ENCODE peak calls at places on chromosomes 16 and 17, in five cellular contexts. O is cardiac muscle cell, V is Panc1, K is PC-3, J is mucosa of descending colon. M is an unnamed sample.

GRCh38 chr16:30893744-30894539 is at the start of gene BCL7C:
- DNase-seq in V (no peak), O (peak), J (peak), K (peak), M (peak)

GRCh38 chr17:74778960-74779359 is 2.8 kb upstream of the NAT9 start:
- DNase-seq in K (no peak), V (no peak), J (no peak), O (peak), M (peak)

GRCh38 chr17:7238418-7239090 is 703 bp downstream of the PHF23 start:
- DNase-seq in K (no peak), V (no peak), O (peak), J (peak), M (peak)

GRCh38 chr17:57577751-57578607 is 167.1 kb downstream of the CCDC182 start:
- DNase-seq in V (no peak), K (no peak), O (peak), J (no peak), M (peak)

GRCh38 chr17:30236807-30237206 is 1.3 kb upstream of the SLC6A4 start:
- DNase-seq in V (no peak), O (peak), K (peak), J (no peak), M (peak)

GRCh38 chr17:66941249-66941648 is 23.3 kb upstream of the CACNG4 start:
- DNase-seq in K (no peak), V (no peak), O (no peak), J (no peak), M (no peak)

GRCh38 chr17:3960764-3961163 is 3.5 kb downstream of the ATP2A3 start:
- DNase-seq in O (peak), V (no peak), K (no peak), J (no peak), M (no peak)

GRCh38 chr17:2421315-2422147 is 20.7 kb upstream of the MNT start:
- DNase-seq in V (no peak), O (no peak), K (no peak), J (no peak), M (peak)

GRCh38 chr17:823501-823902 is 41.3 kb downstream of the MRM3 start:
- DNase-seq in O (no peak), J (no peak), K (no peak), V (no peak), M (no peak)

GRCh38 chr16:70697601-70698170 is 11.8 kb upstream of the MTSS2 start:
- DNase-seq in J (no peak), K (no peak), O (no peak), V (no peak), M (peak)

GRCh38 chr17:82874011-82874835 is 34.4 kb upstream of the ZNF750 start:
- DNase-seq in V (no peak), K (peak), O (no peak), J (peak), M (no peak)

GRCh38 chr16:70520612-70521297 is 2.6 kb downstream of the COG4 start:
- DNase-seq in J (no peak), K (peak), O (peak), V (no peak), M (peak)

GRCh38 chr16:54817432-54817831 is 113.2 kb upstream of the IRX5 start:
- DNase-seq in O (peak), K (peak), J (no peak), V (no peak), M (peak)

GRCh38 chr17:70905796-70906195 is 736.5 kb downstream of the KCNJ2 start:
- DNase-seq in J (no peak), V (no peak), O (peak), K (peak), M (peak)

GRCh38 chr16:54431997-54432367 is 145.4 kb upstream of the IRX3 start:
- DNase-seq in V (no peak), J (no peak), O (no peak), K (no peak), M (no peak)

GRCh38 chr17:77570565-77570898 is 388.0 kb upstream of the TNRC6C start:
- DNase-seq in K (no peak), J (no peak), O (no peak), V (no peak), M (no peak)

GRCh38 chr17:74024871-74025531 is 178.5 kb upstream of the RPL38 start:
- DNase-seq in J (no peak), V (no peak), O (no peak), K (no peak), M (no peak)

GRCh38 chr17:21528031-21528684 is 152.0 kb downstream of the KCNJ12 start:
- DNase-seq in J (no peak), K (no peak), V (no peak), O (no peak), M (no peak)

GRCh38 chr17:78278139-78278741 is 46.8 kb downstream of the TMEM235 start:
- DNase-seq in V (no peak), J (no peak), O (no peak), K (no peak), M (no peak)

GRCh38 chr16:51431517-51432241 is 280.6 kb upstream of the SALL1 start:
- DNase-seq in J (no peak), O (peak), K (no peak), V (peak), M (peak)

GRCh38 chr16:369866-370436 is 387 bp downstream of the MRPL28 start:
- DNase-seq in K (peak), O (peak), V (no peak), J (no peak), M (no peak)

GRCh38 chr17:68613739-68614298 is 12.7 kb upstream of the FAM20A start:
- DNase-seq in O (peak), K (peak), V (peak), J (no peak), M (peak)

DNA sequence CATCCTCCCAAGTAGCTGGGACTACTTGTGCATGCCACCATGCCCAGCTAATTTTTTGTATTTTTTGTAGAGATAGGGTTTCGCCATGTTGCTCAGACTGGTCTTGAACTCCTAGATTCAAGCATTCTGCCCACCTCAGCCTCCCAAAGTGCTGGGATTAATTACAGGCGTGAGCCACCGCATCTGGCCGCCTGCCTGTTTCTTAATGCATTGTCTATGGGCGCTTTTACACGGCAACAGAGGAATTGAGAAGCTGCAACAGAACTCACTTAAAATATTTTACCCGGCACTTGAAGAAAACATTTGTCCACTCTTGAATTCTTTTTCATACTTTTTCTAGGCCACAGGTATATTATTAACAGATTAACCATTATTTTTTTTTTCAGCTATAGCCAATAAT is 9.0 kb upstream of the CEP20 start:
- DNase-seq in K (no peak), J (no peak), V (no peak), O (no peak), M (no peak)
- H3K4me3 ChIP-seq in K (peak), J (no peak), V (no peak), O (no peak), M (no peak)

DNA sequence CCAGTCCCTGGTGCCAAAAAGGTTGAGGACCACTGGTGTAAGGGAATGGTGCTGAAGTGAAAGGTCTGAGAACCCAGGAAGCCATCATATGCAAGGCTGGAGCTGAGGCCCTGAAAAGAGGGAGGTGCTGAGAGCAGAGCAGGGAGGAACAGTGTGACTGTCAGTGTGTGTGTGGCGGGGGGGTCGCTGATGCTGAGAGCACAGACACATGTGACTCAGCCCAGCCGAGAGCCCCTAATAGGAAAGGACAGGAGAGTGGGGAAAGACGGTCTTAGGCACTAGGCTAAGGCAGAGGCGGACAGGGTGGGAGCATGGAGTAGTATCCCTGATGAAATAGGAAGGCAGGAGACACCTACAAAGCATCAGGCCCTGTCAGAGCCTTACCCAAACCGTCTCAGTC is 1.2 kb downstream of the B9D1 start:
- DNase-seq in J (no peak), K (no peak), V (no peak), O (no peak), M (no peak)
- H3K4me3 ChIP-seq in J (no peak), K (no peak), V (peak), O (no peak), M (no peak)

DNA sequence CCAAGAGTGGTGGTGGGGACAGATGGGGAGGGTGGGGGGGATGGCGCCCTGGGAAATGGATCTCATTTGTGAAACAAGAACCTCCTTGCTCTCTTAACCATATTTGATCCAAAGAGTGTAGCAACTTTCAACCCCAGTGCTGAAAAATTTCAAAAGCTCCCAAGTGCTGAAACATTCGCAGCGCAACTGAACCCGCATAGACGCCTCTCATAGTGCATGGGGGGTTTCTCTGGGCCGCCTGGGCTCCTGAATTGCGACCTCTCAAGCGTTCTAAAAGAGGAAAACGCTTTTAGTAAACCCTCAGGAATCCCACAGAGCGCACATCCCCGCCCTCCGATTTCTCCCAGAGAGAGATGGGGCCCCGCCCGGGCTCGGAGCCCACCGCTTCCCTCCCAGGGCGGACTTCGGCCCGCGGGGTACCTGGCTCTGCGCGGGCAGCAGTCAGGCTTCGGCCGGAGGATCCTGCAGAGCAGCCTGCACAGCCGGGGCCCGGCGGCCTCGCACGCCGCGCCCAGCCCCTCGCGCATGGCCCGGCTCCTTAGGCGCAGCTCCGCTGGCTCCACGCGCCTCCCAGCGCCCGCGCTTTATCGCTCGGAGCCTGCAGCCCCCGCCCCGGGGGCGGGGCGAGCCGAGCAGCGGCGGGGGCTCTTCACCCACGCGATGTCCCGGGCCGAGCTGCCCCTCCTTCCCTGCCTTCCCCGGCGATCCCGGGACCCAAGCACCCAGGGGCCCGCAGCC is 7.0 kb downstream of the NOS2 start:
- DNase-seq in V (no peak), K (no peak), J (no peak), O (peak), M (no peak)
- H3K4me3 ChIP-seq in V (peak), K (peak), J (no peak), O (peak), M (peak)

GRCh38 chr17:27504188-27504995 is 48.1 kb downstream of the KSR1 start:
- DNase-seq in O (peak), K (no peak), J (no peak), V (no peak), M (peak)

GRCh38 chr17:27503636-27504035 is 47.4 kb downstream of the KSR1 start:
- DNase-seq in J (no peak), K (no peak), O (no peak), V (no peak), M (no peak)

GRCh38 chr17:27502526-27503324 is 46.5 kb downstream of the KSR1 start:
- DNase-seq in J (no peak), O (peak), V (no peak), K (no peak), M (peak)

GRCh38 chr17:27511154-27511553 is 54.9 kb downstream of the KSR1 start:
- DNase-seq in V (no peak), K (no peak), J (no peak), O (no peak), M (no peak)

DNA sequence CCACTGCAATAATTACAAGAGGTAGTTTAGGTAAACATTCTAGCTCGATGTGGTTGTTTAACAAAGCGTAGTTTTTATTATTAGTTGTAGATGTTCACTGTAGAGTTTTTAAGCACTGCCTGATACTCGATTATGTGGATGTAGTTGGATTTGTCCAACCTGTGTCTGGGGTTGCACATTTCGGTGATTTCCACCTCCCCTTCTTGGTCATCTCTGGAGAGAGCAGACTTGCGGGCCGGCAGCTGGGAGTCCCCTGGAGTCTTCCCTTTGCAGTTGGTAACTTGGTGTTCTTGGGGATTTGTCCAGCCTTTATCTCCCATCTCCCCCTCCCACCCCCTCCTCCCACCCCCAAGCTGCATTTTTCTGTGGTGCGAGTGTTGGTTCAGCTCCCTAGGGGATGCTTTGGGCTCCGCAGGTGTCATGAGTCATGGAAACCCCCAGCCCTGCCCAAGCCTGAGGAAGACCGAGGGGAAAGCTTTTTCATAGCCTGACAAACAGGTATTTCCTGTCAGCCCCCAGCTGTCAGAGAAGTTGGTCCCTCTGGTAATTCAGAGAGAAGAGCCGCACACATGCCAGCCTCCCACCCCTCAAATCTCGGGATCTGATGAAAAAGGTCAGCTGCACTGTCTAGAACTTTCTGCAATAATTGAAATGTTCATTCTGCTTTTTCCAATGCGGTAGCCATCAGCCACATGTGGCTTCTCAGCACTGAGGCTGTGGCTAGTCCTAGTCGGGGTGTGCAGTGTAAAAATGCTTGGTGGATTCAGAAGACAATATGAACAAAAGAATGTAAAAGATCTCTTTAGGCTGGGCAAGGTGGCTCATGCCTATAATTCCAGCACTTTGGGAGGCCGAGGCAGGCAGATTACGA is 50.3 kb downstream of the KSR1 start:
- DNase-seq in V (no peak), J (no peak), O (peak), K (peak), M (peak)
- H3K4me3 ChIP-seq in V (no peak), J (no peak), O (no peak), K (no peak), M (no peak)

GRCh38 chr16:4935231-4935855 is 1.6 kb downstream of the PPL start:
- DNase-seq in V (no peak), O (peak), K (no peak), J (peak), M (no peak)
- H3K4me3 ChIP-seq in V (peak), O (no peak), K (peak), J (no peak), M (no peak)

GRCh38 chr16:29824589-29825144 is 4.4 kb downstream of the MVP start:
- DNase-seq in K (peak), V (no peak), O (peak), J (no peak), M (peak)
- H3K4me3 ChIP-seq in K (peak), V (no peak), O (no peak), J (no peak), M (no peak)

DNA sequence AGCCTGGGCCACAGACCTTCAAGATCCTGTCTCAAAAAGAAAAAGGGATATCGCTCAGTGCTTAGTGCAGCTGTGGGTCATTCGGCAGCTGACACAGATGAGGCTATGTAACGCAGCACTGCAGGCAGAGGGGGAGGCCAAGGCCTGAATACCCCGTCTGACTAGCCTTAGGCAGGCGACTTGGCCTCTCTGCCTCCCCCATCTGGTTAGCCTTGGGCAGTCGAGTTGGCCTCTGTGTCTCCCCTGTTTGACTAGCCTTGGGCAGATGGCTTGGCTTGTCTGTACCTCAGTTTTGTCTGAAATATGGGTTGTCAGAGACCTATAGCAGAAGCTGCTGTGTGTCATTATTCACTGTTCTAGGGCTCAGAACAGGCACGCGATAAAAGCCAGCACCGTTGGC is 10.0 kb downstream of the SPATA33 start:
- DNase-seq in O (no peak), K (no peak), J (no peak), V (no peak), M (no peak)
- H3K4me3 ChIP-seq in O (no peak), K (no peak), J (no peak), V (no peak), M (no peak)

GRCh38 chr16:75306102-75306762 is 54.8 kb upstream of the BCAR1 start:
- DNase-seq in K (peak), J (peak), V (no peak), O (no peak), M (no peak)
- H3K4me3 ChIP-seq in K (peak), J (no peak), V (no peak), O (no peak), M (no peak)

GRCh38 chr16:57834936-57835335 is 32.6 kb upstream of the KIFC3 start:
- DNase-seq in V (no peak), O (peak), K (peak), J (no peak), M (peak)
- H3K4me3 ChIP-seq in V (no peak), O (no peak), K (peak), J (no peak), M (no peak)

DNA sequence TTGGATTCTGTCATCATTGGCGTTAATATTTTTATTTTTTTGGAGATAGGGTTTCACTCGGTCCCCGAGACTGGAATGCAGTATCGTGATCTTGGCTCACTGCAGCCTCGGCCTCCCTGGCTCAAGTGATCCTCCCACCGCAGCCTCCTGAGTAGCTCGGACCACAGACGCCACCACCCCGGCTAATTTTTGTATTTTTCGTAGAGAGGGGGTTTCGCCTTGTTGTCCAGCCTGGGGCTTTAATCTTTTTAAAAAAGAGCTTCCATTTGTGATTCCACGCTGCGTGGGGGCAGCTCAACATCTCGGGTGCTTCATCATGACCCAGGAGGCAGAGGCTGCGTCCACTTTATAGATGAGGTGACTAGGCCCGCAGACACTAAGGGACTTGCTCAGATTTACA is 1.5 kb downstream of the BANP start:
- DNase-seq in O (no peak), K (no peak), V (no peak), J (no peak), M (no peak)
- H3K4me3 ChIP-seq in O (peak), K (peak), V (peak), J (no peak), M (peak)